ENCODE peak calls at places on chromosomes 3 and 15, in six cellular contexts. S is GM12878, U is HepG2, D is A549, P is K562, Q is H1. M is an unnamed sample.

GRCh38 chr15:70627734-70628541 is 135.4 kb downstream of the UACA start:
- DNase-seq in S (no peak), U (no peak), D (no peak), P (no peak), Q (no peak), M (peak)

GRCh38 chr3:147378186-147378503 is 28.2 kb downstream of the ZIC4 start:
- DNase-seq in S (no peak), U (no peak), D (no peak), P (no peak), Q (no peak), M (no peak)

GRCh38 chr15:70259030-70259424 is 161.3 kb upstream of the TLE3 start:
- DNase-seq in S (no peak), U (no peak), D (no peak), P (peak), Q (no peak), M (no peak)

GRCh38 chr3:29415824-29416223 is 135.0 kb downstream of the RBMS3 start:
- DNase-seq in S (no peak), U (no peak), D (no peak), P (no peak), Q (no peak), M (no peak)

GRCh38 chr15:89664951-89665350 is 9.7 kb upstream of the KIF7 start:
- DNase-seq in S (no peak), U (no peak), D (no peak), P (no peak), Q (no peak), M (no peak)

GRCh38 chr3:72629191-72629611 is 219.0 kb downstream of the SHQ1 start:
- DNase-seq in S (no peak), U (no peak), D (no peak), P (no peak), Q (no peak), M (no peak)

GRCh38 chr15:82966671-82967071 is 14.2 kb upstream of the HOMER2 start:
- DNase-seq in S (peak), U (no peak), D (no peak), P (no peak), Q (no peak), M (no peak)

GRCh38 chr15:88791637-88792036 is 11.6 kb upstream of the ACAN start:
- DNase-seq in S (no peak), U (no peak), D (no peak), P (no peak), Q (no peak), M (no peak)

GRCh38 chr15:51405646-51406194 is 64.3 kb downstream of the GLDN start:
- DNase-seq in S (no peak), U (no peak), D (no peak), P (no peak), Q (peak), M (no peak)

GRCh38 chr15:98803228-98804056 is 155.1 kb downstream of the IGF1R start:
- DNase-seq in S (no peak), U (no peak), D (no peak), P (no peak), Q (no peak), M (no peak)

GRCh38 chr3:192219926-192220325 is 507.4 kb downstream of the FGF12 start:
- DNase-seq in S (no peak), U (no peak), D (no peak), P (no peak), Q (no peak), M (no peak)

GRCh38 chr15:39602143-39602542 is 21.3 kb downstream of the THBS1 start:
- DNase-seq in S (no peak), U (peak), D (no peak), P (no peak), Q (no peak), M (no peak)

GRCh38 chr3:160296591-160296990 is 71.4 kb downstream of the C3orf80 start:
- DNase-seq in S (no peak), U (no peak), D (no peak), P (no peak), Q (no peak), M (no peak)

GRCh38 chr3:148599478-148599877 is 98.2 kb upstream of the AGTR1 start:
- DNase-seq in S (no peak), U (no peak), D (no peak), P (no peak), Q (no peak), M (no peak)

GRCh38 chr15:63612300-63612699 is 15.1 kb downstream of the FBXL22 start:
- DNase-seq in S (no peak), U (no peak), D (no peak), P (no peak), Q (no peak), M (no peak)

GRCh38 chr3:180973543-180973942 is 16.0 kb downstream of the DNAJC19 start:
- DNase-seq in S (no peak), U (no peak), D (no peak), P (no peak), Q (no peak), M (no peak)

DNA sequence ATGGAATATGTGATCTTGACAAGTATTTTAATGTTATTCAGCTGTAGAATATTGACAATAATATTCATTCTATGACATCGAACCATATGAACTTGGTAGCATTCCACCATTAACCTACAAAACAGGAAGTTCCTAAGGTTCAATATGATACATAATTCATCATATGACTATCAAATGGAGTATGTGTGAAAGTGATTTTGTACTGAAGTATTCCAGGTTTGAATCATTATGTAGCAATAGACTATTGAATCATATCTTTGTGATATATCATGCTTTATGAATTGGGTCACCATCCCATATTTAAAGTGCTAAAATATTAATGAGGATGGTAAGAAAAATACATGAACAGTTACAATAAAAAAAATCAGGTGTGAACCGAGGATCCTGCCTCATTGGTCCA is 95.1 kb downstream of the TP63 start:
- DNase-seq in S (no peak), U (no peak), D (no peak), P (no peak), Q (no peak), M (no peak)
- TF ChIP-seq CHD2 in S (no peak), U (no peak), D (no peak), P (no peak), Q (no peak), M (no peak)

GRCh38 chr15:50241684-50242450 is 23.7 kb downstream of the HDC start:
- DNase-seq in S (no peak), U (no peak), D (no peak), P (no peak), Q (no peak), M (no peak)
- TF ChIP-seq CHD2 in S (no peak), U (no peak), D (no peak), P (no peak), Q (no peak), M (no peak)

DNA sequence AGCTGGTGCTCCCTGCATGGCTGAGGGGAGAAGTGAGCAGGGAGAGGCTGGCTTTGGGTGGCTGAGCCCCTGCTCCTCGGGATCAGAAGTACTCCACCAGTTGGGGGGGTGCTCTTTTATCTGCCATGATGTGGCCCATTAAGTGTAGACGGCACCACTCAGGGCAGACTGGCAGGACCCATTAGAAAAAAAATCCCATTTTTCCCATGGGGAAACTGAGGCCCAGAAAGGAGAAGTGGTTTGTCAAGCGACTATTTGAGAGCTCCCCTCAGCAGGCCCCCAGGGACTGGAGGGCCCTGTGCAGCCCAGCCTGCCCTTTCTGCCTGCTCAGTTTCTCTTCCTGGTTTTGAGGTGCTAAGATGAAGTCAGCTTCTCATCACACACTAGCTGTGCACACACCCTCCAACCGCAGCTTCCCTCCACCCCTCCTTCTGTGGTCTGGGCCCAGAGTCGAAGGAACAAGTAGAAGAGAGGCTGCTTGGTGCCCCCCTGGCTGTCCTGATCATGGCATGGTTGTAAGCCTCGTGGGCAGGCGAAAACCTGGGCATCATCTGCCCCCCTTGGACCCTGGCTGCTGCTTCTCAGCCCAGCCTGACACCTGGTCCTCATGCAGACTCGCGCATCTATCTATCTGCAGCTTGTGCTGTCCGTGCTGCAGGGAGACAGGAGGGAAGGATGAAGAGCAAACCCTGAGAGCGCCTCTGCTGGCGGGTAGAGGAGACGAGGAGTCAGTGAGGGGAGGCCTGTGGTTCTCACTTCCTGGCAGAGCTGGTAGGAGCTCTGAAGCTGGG is 5.6 kb downstream of the CSK start:
- DNase-seq in S (peak), U (no peak), D (peak), P (peak), Q (peak), M (peak)
- TF ChIP-seq CHD2 in S (peak), U (no peak), D (no peak), P (no peak), Q (no peak), M (no peak)

DNA sequence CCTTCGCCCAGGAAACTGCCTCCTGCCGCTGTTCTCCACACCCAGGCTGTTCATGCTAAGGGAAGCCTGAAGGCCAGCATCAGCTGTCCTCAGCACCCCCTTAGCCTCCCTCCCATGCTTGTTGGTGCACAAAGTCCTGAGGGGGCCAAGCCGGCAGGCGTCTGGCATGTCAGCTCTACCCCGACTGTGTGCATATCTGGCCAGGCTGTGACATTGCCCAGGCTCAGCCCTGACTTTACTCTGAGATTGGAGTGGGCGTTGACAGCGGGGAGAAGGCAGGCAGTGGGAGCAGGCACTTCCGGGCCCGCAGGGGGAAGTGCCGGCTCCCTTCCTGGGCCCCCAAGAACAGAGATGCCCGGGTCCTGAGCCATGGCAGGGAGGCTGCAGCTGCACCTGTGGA is 492.2 kb downstream of the AGBL1 start:
- DNase-seq in S (no peak), U (no peak), D (no peak), P (no peak), Q (no peak), M (peak)
- TF ChIP-seq CHD2 in S (no peak), U (no peak), D (no peak), P (no peak), Q (no peak), M (no peak)

DNA sequence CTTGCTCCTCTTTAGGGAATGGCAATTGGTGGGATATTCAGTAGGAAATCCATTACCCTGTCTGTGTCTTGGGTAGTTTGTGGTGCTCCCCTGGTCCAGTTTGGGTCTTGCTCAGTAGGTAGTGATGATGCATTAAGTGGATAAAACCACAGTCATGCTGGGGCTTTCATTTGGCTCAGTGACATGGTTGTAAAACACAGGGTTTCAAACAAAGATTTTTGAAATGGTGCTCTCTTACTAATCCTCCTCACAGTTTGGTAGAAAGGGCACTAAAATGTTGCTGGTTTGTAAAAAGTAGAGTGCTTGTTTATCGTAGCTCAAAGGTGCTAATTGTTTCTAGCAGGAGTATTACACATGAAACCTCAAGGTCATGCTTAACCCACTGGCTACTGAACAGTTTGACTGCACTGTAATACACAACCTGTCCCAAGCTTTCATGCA is 22.9 kb downstream of the BBX start:
- DNase-seq in S (no peak), U (no peak), D (no peak), P (no peak), Q (no peak), M (no peak)
- TF ChIP-seq CHD2 in S (no peak), U (no peak), D (no peak), P (no peak), Q (no peak), M (no peak)

DNA sequence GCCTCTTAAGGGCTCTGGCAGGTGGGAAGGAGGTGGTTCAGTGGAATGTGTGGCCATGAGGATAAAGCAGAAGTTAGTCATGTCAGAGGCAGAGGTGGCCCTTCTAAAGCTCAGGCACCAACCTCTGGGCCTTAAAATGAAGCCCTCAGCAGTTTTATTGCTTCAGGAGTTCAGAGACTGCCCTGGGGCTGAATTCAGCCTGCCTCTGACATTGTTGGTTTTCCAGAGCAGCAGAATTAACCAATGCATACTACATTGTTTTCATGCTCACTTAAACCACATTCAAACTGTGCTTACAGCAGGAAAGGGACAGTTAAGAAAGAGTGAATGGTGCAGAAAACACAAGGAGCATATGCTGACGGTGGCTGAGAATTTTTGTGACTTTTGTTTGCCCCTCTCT is 320.2 kb downstream of the CHST2 start:
- DNase-seq in S (no peak), U (no peak), D (no peak), P (no peak), Q (no peak), M (no peak)
- TF ChIP-seq CHD2 in S (no peak), U (no peak), D (no peak), P (no peak), Q (no peak), M (no peak)